ENCODE peak calls at places on chromosomes 4 and X, in nine cellular contexts. K, Q, V, Y, S, E, O, U and B are unnamed samples.

GRCh38 chr4:113675731-113676707 is 85.5 kb downstream of the CAMK2D start:
- DNase-seq in V (no peak), Y (no peak), Q (no peak), O (peak), S (no peak), U (no peak), E (no peak), K (peak), B (no peak)

GRCh38 chr4:185640809-185641675 is 105.7 kb upstream of the PDLIM3 start:
- DNase-seq in Y (peak), S (no peak), Q (peak), O (peak), E (peak), V (peak), K (peak), U (no peak), B (peak)

GRCh38 chr4:105709081-105709450 is 482 bp downstream of the GSTCD start:
- DNase-seq in U (peak), O (peak), E (peak), V (peak), Y (peak), S (no peak), K (peak), Q (no peak), B (no peak)

GRCh38 chrX:9538544-9539045 is 73.7 kb downstream of the TBL1X start:
- DNase-seq in U (no peak), S (no peak), Y (no peak), V (no peak), O (no peak), K (no peak), E (no peak), Q (no peak), B (peak)

GRCh38 chr4:8766610-8767009 is 105.0 kb downstream of the HMX1 start:
- DNase-seq in V (no peak), Q (no peak), O (no peak), K (no peak), Y (no peak), S (no peak), U (no peak), E (no peak), B (no peak)

GRCh38 chr4:185318679-185319078 is 77.0 kb downstream of the LRP2BP start:
- DNase-seq in Q (no peak), U (no peak), V (peak), O (peak), K (peak), E (peak), S (no peak), Y (no peak), B (no peak)

GRCh38 chrX:96611619-96612362 is 72.9 kb upstream of the DIAPH2 start:
- DNase-seq in O (no peak), Q (no peak), U (no peak), E (peak), Y (no peak), S (no peak), V (no peak), K (peak), B (no peak)

GRCh38 chr4:85244638-85245037 is 230.3 kb upstream of the ARHGAP24 start:
- DNase-seq in K (no peak), E (no peak), U (no peak), V (no peak), Y (no peak), S (no peak), O (no peak), Q (no peak), B (no peak)

GRCh38 chrX:116827063-116827462 is 364.3 kb upstream of the CT83 start:
- DNase-seq in E (no peak), K (no peak), V (no peak), S (no peak), Y (no peak), Q (no peak), U (no peak), O (no peak), B (no peak)

GRCh38 chrX:123809854-123810375 is 49.9 kb upstream of the XIAP start:
- DNase-seq in Y (no peak), E (no peak), K (no peak), S (no peak), O (no peak), Q (no peak), V (no peak), U (no peak), B (no peak)